ENCODE peak calls at places on chromosomes 13 and 19, in nine cellular contexts. M is A549, T is ELF-1, K is cardiac muscle cell, D is AG20443, O is bronchial epithelial cell, E is HCT116, I is H7, A is iPS DF 19.7. X is an unnamed sample.

GRCh38 chr19:50460161-50460765 is 16.0 kb upstream of the EMC10 start:
- DNase-seq in M (peak), T (peak), K (peak), D (peak), O (no peak), E (no peak), I (no peak), A (no peak), X (peak)

GRCh38 chr19:49592486-49593232 is 1.7 kb downstream of the PRR12 start:
- DNase-seq in M (peak), T (peak), K (peak), D (no peak), O (peak), E (no peak), I (peak), A (no peak), X (peak)

GRCh38 chr19:54178581-54179261 is 5.8 kb upstream of the TMC4 start:
- DNase-seq in M (no peak), T (peak), K (no peak), D (no peak), O (no peak), E (no peak), I (peak), A (no peak), X (peak)

GRCh38 chr13:36788276-36788675 is 30.7 kb upstream of the RFXAP start:
- DNase-seq in M (no peak), T (no peak), K (no peak), D (peak), O (peak), E (no peak), I (no peak), A (no peak), X (no peak)

GRCh38 chr19:19410553-19411550 is 5.4 kb downstream of the GATAD2A start:
- DNase-seq in M (no peak), T (no peak), K (no peak), D (peak), O (no peak), E (no peak), I (no peak), A (no peak), X (no peak)

GRCh38 chr13:90846956-90847355 is 500.5 kb upstream of the MIR17HG start:
- DNase-seq in M (no peak), T (no peak), K (no peak), D (no peak), O (no peak), E (no peak), I (no peak), A (no peak), X (no peak)

GRCh38 chr13:33723365-33723764 is 94.6 kb upstream of the RFC3 start:
- DNase-seq in M (no peak), T (no peak), K (peak), D (no peak), O (no peak), E (no peak), I (no peak), A (no peak), X (no peak)

GRCh38 chr13:24652346-24652745 is 27.9 kb upstream of the ATP12A start:
- DNase-seq in M (no peak), T (no peak), K (no peak), D (no peak), O (no peak), E (no peak), I (no peak), A (no peak), X (no peak)

GRCh38 chr13:111508902-111509509 is 188.6 kb downstream of the TEX29 start:
- DNase-seq in M (no peak), T (no peak), K (no peak), D (no peak), O (no peak), E (no peak), I (no peak), A (no peak), X (no peak)

GRCh38 chr19:45200614-45201013 is 22.0 kb downstream of the BLOC1S3 start:
- DNase-seq in M (peak), T (peak), K (peak), D (no peak), O (peak), E (no peak), I (peak), A (no peak), X (peak)